ENCODE peak calls at places on chromosomes 7 and 10, in ten cellular contexts. U is GM23338, P is gastrocnemius medialis, I is brain microvascular endothelial cell, O is HFF-Myc, L is mucosa of descending colon, B is adrenal gland, S is kidney epithelial cell, V is right lobe of liver, G is HCT116. E is an unnamed sample.

GRCh38 chr10:110207805-110208613 is 604 bp downstream of the MXI1 start:
- DNase-seq in U (peak; percentile 74), V (peak; percentile 65), I (no peak), B (peak; percentile 69), P (no peak), L (peak; percentile 76), O (no peak), S (no peak), G (no peak), E (peak; percentile 46)

GRCh38 chr7:137354361-137354760 is 10.8 kb upstream of the PTN start:
- DNase-seq in O (no peak), U (no peak), G (no peak), L (no peak), P (no peak), I (peak; percentile 33), V (no peak), S (no peak), B (no peak), E (peak; percentile 73)

GRCh38 chr7:149014309-149014708 is 14.0 kb downstream of the PDIA4 start:
- DNase-seq in G (no peak), O (no peak), S (no peak), U (no peak), P (no peak), L (no peak), I (no peak), V (no peak), B (no peak), E (no peak)

GRCh38 chr10:21505711-21506278 is 19.7 kb downstream of the SKIDA1 start:
- DNase-seq in L (no peak), V (peak; percentile 59), B (no peak), U (no peak), I (no peak), S (no peak), P (no peak), O (no peak), G (no peak), E (no peak)

GRCh38 chr7:102322202-102322715 is 34.0 kb downstream of the SPDYE6 start:
- DNase-seq in O (no peak), G (no peak), S (no peak), V (no peak), I (no peak), L (no peak), P (no peak), U (no peak), B (no peak), E (no peak)

GRCh38 chr10:42954776-42955492 is 121.9 kb upstream of the RET start:
- DNase-seq in V (no peak), B (no peak), P (no peak), I (no peak), G (no peak), L (peak; percentile 16), O (no peak), U (no peak), S (no peak), E (no peak)

GRCh38 chr10:113261130-113261529 is 291.7 kb upstream of the HABP2 start:
- DNase-seq in G (no peak), O (no peak), B (no peak), U (no peak), S (no peak), L (no peak), V (no peak), P (no peak), I (no peak), E (no peak)

GRCh38 chr10:25026463-25026862 is 10.1 kb downstream of the THNSL1 start:
- DNase-seq in V (no peak), U (no peak), B (no peak), L (no peak), G (no peak), O (no peak), S (no peak), P (no peak), I (no peak), E (peak; percentile 51)

GRCh38 chr7:322111-322671 is 32.2 kb downstream of the FOXL3 start:
- DNase-seq in V (peak; percentile 79), L (peak; percentile 84), P (peak; percentile 48), S (no peak), O (no peak), I (no peak), U (peak; percentile 76), B (peak; percentile 75), G (peak; percentile 32), E (peak; percentile 25)

GRCh38 chr7:73704640-73705550 is 14.6 kb downstream of the STX1A start:
- DNase-seq in P (no peak), B (no peak), V (no peak), U (no peak), L (no peak), O (no peak), I (peak; percentile 85), S (no peak), G (no peak), E (peak; percentile 55)

GRCh38 chr7:73705551-73705920 is 13.9 kb downstream of the STX1A start:
- DNase-seq in I (no peak), V (no peak), B (no peak), U (no peak), L (no peak), S (no peak), P (no peak), G (no peak), O (no peak), E (no peak)

GRCh38 chr7:73703985-73704639 is 15.4 kb downstream of the STX1A start:
- DNase-seq in O (no peak), S (no peak), U (peak; percentile 91), G (no peak), P (no peak), B (peak; percentile 67), V (no peak), I (peak; percentile 60), L (peak; percentile 72), E (peak; percentile 31)

GRCh38 chr7:73707045-73707631 is 12.3 kb downstream of the STX1A start:
- DNase-seq in V (no peak), I (peak; percentile 20), G (peak; percentile 69), O (no peak), B (no peak), L (peak; percentile 96), S (no peak), U (peak; percentile 50), P (no peak), E (no peak)

DNA sequence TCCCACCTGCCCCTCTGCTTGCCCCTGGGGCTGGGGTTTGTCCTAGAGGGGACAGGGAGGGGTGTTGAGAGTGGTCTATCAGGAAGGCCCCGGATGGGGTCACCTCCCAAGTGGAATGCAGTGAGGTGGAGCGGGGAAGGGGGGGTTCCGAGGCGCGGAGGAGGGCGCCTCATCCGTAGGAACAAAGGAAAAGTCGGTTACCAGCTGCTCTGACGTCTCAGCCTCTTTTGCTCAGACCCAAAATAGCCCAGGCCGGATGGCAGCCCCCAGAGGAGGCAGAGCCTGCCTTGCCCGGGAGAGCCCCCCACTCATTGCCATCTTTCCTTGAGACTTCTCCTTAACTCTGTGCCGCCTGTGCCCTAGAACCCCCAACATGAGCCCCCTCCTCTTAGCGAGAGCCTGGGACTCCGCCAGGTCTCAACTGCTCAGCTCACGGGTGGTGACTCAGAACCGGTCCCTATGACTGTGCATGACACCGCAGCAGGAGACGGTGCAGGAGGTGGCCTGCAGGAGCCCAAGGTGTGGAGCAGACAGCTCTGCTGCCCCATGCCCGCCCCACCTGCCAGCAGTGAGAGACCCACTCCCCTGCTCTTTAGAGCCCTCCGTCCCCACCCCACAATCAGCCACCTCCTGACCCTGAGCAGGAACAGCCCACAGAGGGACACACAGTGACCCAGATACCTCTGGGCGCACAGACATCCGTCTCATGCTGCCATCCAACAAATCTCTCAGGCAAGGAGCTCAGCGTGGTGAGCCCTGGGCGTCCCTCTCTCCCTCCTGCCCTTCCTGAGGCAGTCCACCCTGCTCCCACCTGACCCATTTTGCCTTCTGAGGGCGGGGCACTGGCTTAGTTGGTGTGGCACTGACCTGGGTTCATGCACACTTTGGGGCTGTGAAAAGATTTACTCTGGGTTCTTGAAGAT is 13.1 kb downstream of the STX1A start:
- DNase-seq in V (no peak), U (no peak), S (no peak), B (no peak), P (no peak), I (peak; percentile 52), G (peak; percentile 68), L (no peak), O (no peak), E (no peak)
- H3K4me3 ChIP-seq in V (no peak overlapping the region), U (no peak overlapping the region), S (no peak overlapping the region), B (no peak overlapping the region), P (no peak overlapping the region), I (no peak overlapping the region), G (peak overlapping the region; percentile 31), L (no peak overlapping the region), O (no peak overlapping the region), E (no peak overlapping the region)

GRCh38 chr7:130006771-130007170 is 44.4 kb downstream of the ZC3HC1 start:
- DNase-seq in G (no peak), I (no peak), L (no peak), P (no peak), U (no peak), S (no peak), O (no peak), V (no peak), B (no peak), E (no peak)

GRCh38 chr7:130009848-130010688 is 41.1 kb downstream of the ZC3HC1 start:
- DNase-seq in V (no peak), B (peak; percentile 46), I (peak; percentile 77), O (peak; percentile 49), L (no peak), S (peak; percentile 83), G (peak; percentile 91), P (peak; percentile 54), U (no peak), E (peak; percentile 77)

GRCh38 chr7:130013241-130013640 is 37.9 kb downstream of the ZC3HC1 start:
- DNase-seq in O (no peak), U (no peak), I (no peak), L (no peak), G (no peak), V (no peak), B (no peak), S (no peak), P (no peak), E (no peak)

GRCh38 chr7:130008941-130009847 is 42.0 kb downstream of the ZC3HC1 start:
- DNase-seq in I (peak; percentile 15), O (no peak), L (peak; percentile 63), U (no peak), P (no peak), V (no peak), G (peak; percentile 91), B (peak; percentile 48), S (peak; percentile 72), E (peak; percentile 36)

GRCh38 chr7:130010689-130011412 is 40.3 kb downstream of the ZC3HC1 start:
- DNase-seq in L (no peak), B (peak; percentile 89), P (peak; percentile 84), I (peak; percentile 90), U (peak; percentile 87), S (peak; percentile 71), O (peak; percentile 89), V (peak; percentile 59), G (peak; percentile 87), E (peak; percentile 95)
- TF ChIP-seq CTCF in L (peak; percentile 84), B (peak; percentile 95), P (peak; percentile 95), I (peak; percentile 94), U (peak; percentile 94), S (peak; percentile 92), O (peak; percentile 91), V (peak; percentile 90), G (no peak), E (peak; percentile 95)

GRCh38 chr10:128553755-128554154 is 427.5 kb upstream of the MKI67 start:
- DNase-seq in O (no peak), U (no peak), G (no peak), S (no peak), I (no peak), P (no peak), B (no peak), L (no peak), V (no peak), E (no peak)
- H3K4me3 ChIP-seq in O (no peak overlapping the region), U (no peak overlapping the region), G (no peak overlapping the region), S (no peak overlapping the region), I (no peak overlapping the region), P (no peak overlapping the region), B (no peak overlapping the region), L (no peak overlapping the region), V (no peak overlapping the region), E (no peak overlapping the region)

GRCh38 chr7:36987363-36987724 is 263.1 kb upstream of the AOAH start:
- DNase-seq in I (no peak), V (no peak), S (no peak), L (no peak), U (no peak), B (no peak), O (no peak), G (no peak), P (no peak), E (no peak)
- TF ChIP-seq CTCF in I (no peak), V (no peak), S (no peak), L (no peak), U (no peak), B (peak; percentile 20), O (no peak), G (peak; percentile 2), P (no peak), E (no peak)